ENCODE peak calls at places on chromosomes 3 and 15, in seven cellular contexts. One of them, this sample, is unnamed.

GRCh38 chr15:100958326-100959065 is 39.3 kb downstream of the LRRK1 start:
- DNase-seq in CD8-positive, alpha-beta memory T cell: no peak
- DNase-seq in HEK293T: no peak
- DNase-seq in RKO: no peak
- DNase-seq in fibroblast of pulmonary artery: peak
- DNase-seq in right lobe of liver: no peak
- DNase-seq in progenitor cell of endocrine pancreas: no peak
- DNase-seq in this sample: no peak

GRCh38 chr3:4826237-4827100 is 152.8 kb upstream of the BHLHE40 start:
- DNase-seq in CD8-positive, alpha-beta memory T cell: no peak
- DNase-seq in HEK293T: no peak
- DNase-seq in RKO: no peak
- DNase-seq in fibroblast of pulmonary artery: peak
- DNase-seq in right lobe of liver: peak
- DNase-seq in progenitor cell of endocrine pancreas: no peak
- DNase-seq in this sample: no peak

GRCh38 chr3:126493731-126494130 is 18.0 kb upstream of the ZXDC start:
- DNase-seq in CD8-positive, alpha-beta memory T cell: no peak
- DNase-seq in HEK293T: no peak
- DNase-seq in RKO: no peak
- DNase-seq in fibroblast of pulmonary artery: no peak
- DNase-seq in right lobe of liver: no peak
- DNase-seq in progenitor cell of endocrine pancreas: no peak
- DNase-seq in this sample: no peak

GRCh38 chr3:194089357-194090177 is 46.4 kb upstream of the HES1 start:
- DNase-seq in CD8-positive, alpha-beta memory T cell: no peak
- DNase-seq in HEK293T: peak
- DNase-seq in RKO: peak
- DNase-seq in fibroblast of pulmonary artery: peak
- DNase-seq in right lobe of liver: peak
- DNase-seq in progenitor cell of endocrine pancreas: no peak
- DNase-seq in this sample: no peak

GRCh38 chr3:152267319-152267689 is 1.4 kb upstream of the MBNL1 start:
- DNase-seq in CD8-positive, alpha-beta memory T cell: no peak
- DNase-seq in HEK293T: no peak
- DNase-seq in RKO: no peak
- DNase-seq in fibroblast of pulmonary artery: no peak
- DNase-seq in right lobe of liver: no peak
- DNase-seq in progenitor cell of endocrine pancreas: no peak
- DNase-seq in this sample: no peak

GRCh38 chr15:62124953-62125263 is 40.2 kb downstream of the C2CD4B start:
- DNase-seq in CD8-positive, alpha-beta memory T cell: no peak
- DNase-seq in HEK293T: no peak
- DNase-seq in RKO: no peak
- DNase-seq in fibroblast of pulmonary artery: peak
- DNase-seq in right lobe of liver: no peak
- DNase-seq in progenitor cell of endocrine pancreas: no peak
- DNase-seq in this sample: no peak

GRCh38 chr3:180036678-180037455 is at the start of gene PEX5L:
- DNase-seq in CD8-positive, alpha-beta memory T cell: peak
- DNase-seq in HEK293T: peak
- DNase-seq in RKO: no peak
- DNase-seq in fibroblast of pulmonary artery: peak
- DNase-seq in right lobe of liver: peak
- DNase-seq in progenitor cell of endocrine pancreas: peak
- DNase-seq in this sample: peak

GRCh38 chr3:61810953-61811497 is 249.7 kb downstream of the PTPRG start:
- DNase-seq in CD8-positive, alpha-beta memory T cell: no peak
- DNase-seq in HEK293T: no peak
- DNase-seq in RKO: no peak
- DNase-seq in fibroblast of pulmonary artery: no peak
- DNase-seq in right lobe of liver: no peak
- DNase-seq in progenitor cell of endocrine pancreas: no peak
- DNase-seq in this sample: no peak

GRCh38 chr15:62999923-63000484 is 42.5 kb upstream of the TPM1 start:
- DNase-seq in CD8-positive, alpha-beta memory T cell: no peak
- DNase-seq in HEK293T: no peak
- DNase-seq in RKO: peak
- DNase-seq in fibroblast of pulmonary artery: no peak
- DNase-seq in right lobe of liver: no peak
- DNase-seq in progenitor cell of endocrine pancreas: no peak
- DNase-seq in this sample: no peak

GRCh38 chr3:46114324-46114988 is 87.2 kb upstream of the XCR1 start:
- DNase-seq in CD8-positive, alpha-beta memory T cell: no peak
- DNase-seq in HEK293T: no peak
- DNase-seq in RKO: peak
- DNase-seq in fibroblast of pulmonary artery: peak
- DNase-seq in right lobe of liver: no peak
- DNase-seq in progenitor cell of endocrine pancreas: no peak
- DNase-seq in this sample: no peak

GRCh38 chr15:67807141-67807540 is 18.2 kb upstream of the SKOR1 start:
- DNase-seq in CD8-positive, alpha-beta memory T cell: no peak
- DNase-seq in HEK293T: no peak
- DNase-seq in RKO: no peak
- DNase-seq in fibroblast of pulmonary artery: no peak
- DNase-seq in right lobe of liver: peak
- DNase-seq in progenitor cell of endocrine pancreas: no peak
- DNase-seq in this sample: no peak

GRCh38 chr3:172077197-172077734 is 37.9 kb downstream of the FNDC3B start:
- DNase-seq in CD8-positive, alpha-beta memory T cell: no peak
- DNase-seq in HEK293T: no peak
- DNase-seq in RKO: no peak
- DNase-seq in fibroblast of pulmonary artery: no peak
- DNase-seq in right lobe of liver: no peak
- DNase-seq in progenitor cell of endocrine pancreas: no peak
- DNase-seq in this sample: no peak

GRCh38 chr15:73957785-73958184 is 31.5 kb downstream of the LOXL1 start:
- DNase-seq in CD8-positive, alpha-beta memory T cell: no peak
- DNase-seq in HEK293T: no peak
- DNase-seq in RKO: no peak
- DNase-seq in fibroblast of pulmonary artery: no peak
- DNase-seq in right lobe of liver: peak
- DNase-seq in progenitor cell of endocrine pancreas: no peak
- DNase-seq in this sample: no peak

This sample was measured in CD4-positive, CD25-positive, alpha-beta regulatory T cell.